ENCODE peak calls at places on chromosomes 7 and 10, in four cellular contexts. One of them, this sample, is unnamed.

GRCh38 chr10:131909014-131909808 is 8.4 kb downstream of the PPP2R2D start:
- DNase-seq in NCI-H82: no peak
- DNase-seq in pancreas: no peak
- DNase-seq in mammary epithelial cell: no peak
- DNase-seq in this sample: no peak

GRCh38 chr7:107742678-107743566 is 1.0 kb upstream of the CBLL1 start:
- DNase-seq in NCI-H82: peak
- DNase-seq in pancreas: peak
- DNase-seq in mammary epithelial cell: no peak
- DNase-seq in this sample: peak

GRCh38 chr10:6748981-6749630 is 169.0 kb upstream of the PRKCQ start:
- DNase-seq in NCI-H82: no peak
- DNase-seq in pancreas: no peak
- DNase-seq in mammary epithelial cell: peak
- DNase-seq in this sample: no peak

GRCh38 chr10:71246591-71247143 is 34.3 kb downstream of the UNC5B start:
- DNase-seq in NCI-H82: no peak
- DNase-seq in pancreas: no peak
- DNase-seq in mammary epithelial cell: peak
- DNase-seq in this sample: no peak

GRCh38 chr10:26540601-26541000 is 102.5 kb downstream of the APBB1IP start:
- DNase-seq in NCI-H82: no peak
- DNase-seq in pancreas: no peak
- DNase-seq in mammary epithelial cell: no peak
- DNase-seq in this sample: no peak

GRCh38 chr7:87129332-87129731 is 22.9 kb upstream of the DMTF1 start:
- DNase-seq in NCI-H82: no peak
- DNase-seq in pancreas: no peak
- DNase-seq in mammary epithelial cell: no peak
- DNase-seq in this sample: no peak

GRCh38 chr10:22438714-22439113 is 93.4 kb downstream of the SPAG6 start:
- DNase-seq in NCI-H82: no peak
- DNase-seq in pancreas: no peak
- DNase-seq in mammary epithelial cell: no peak
- DNase-seq in this sample: no peak

GRCh38 chr7:131889572-131890150 is 333.2 kb upstream of the PODXL start:
- DNase-seq in NCI-H82: no peak
- DNase-seq in pancreas: no peak
- DNase-seq in mammary epithelial cell: no peak
- DNase-seq in this sample: no peak

GRCh38 chr7:40658731-40659130 is 523.9 kb downstream of the SUGCT start:
- DNase-seq in NCI-H82: no peak
- DNase-seq in pancreas: no peak
- DNase-seq in mammary epithelial cell: peak
- DNase-seq in this sample: no peak

GRCh38 chr7:45920543-45921380 is at the start of gene IGFBP3:
- DNase-seq in NCI-H82: peak
- DNase-seq in pancreas: peak
- DNase-seq in mammary epithelial cell: peak
- DNase-seq in this sample: no peak

GRCh38 chr7:159109092-159110035 is 35.3 kb downstream of the VIPR2 start:
- DNase-seq in NCI-H82: no peak
- DNase-seq in pancreas: peak
- DNase-seq in mammary epithelial cell: no peak
- DNase-seq in this sample: peak

GRCh38 chr7:156026076-156027002 is 214.1 kb upstream of the SHH start:
- DNase-seq in NCI-H82: no peak
- DNase-seq in pancreas: no peak
- DNase-seq in mammary epithelial cell: no peak
- DNase-seq in this sample: no peak

GRCh38 chr7:73738612-73739386 is at the start of gene ABHD11:
- DNase-seq in NCI-H82: peak
- DNase-seq in pancreas: peak
- DNase-seq in mammary epithelial cell: peak
- DNase-seq in this sample: peak

GRCh38 chr10:97543025-97543546 is 29.5 kb upstream of the ANKRD2 start:
- DNase-seq in NCI-H82: no peak
- DNase-seq in pancreas: peak
- DNase-seq in mammary epithelial cell: peak
- DNase-seq in this sample: peak

GRCh38 chr10:30911303-30911863 is 120.3 kb downstream of the ZNF438 start:
- DNase-seq in NCI-H82: no peak
- DNase-seq in pancreas: no peak
- DNase-seq in mammary epithelial cell: no peak
- DNase-seq in this sample: no peak

GRCh38 chr10:30359373-30360206 is 10.5 kb upstream of the MTPAP start:
- DNase-seq in NCI-H82: peak
- DNase-seq in pancreas: peak
- DNase-seq in mammary epithelial cell: peak
- DNase-seq in this sample: peak

GRCh38 chr10:77801474-77802238 is 124.9 kb downstream of the DLG5 start:
- DNase-seq in NCI-H82: no peak
- DNase-seq in pancreas: no peak
- DNase-seq in mammary epithelial cell: peak
- DNase-seq in this sample: no peak

GRCh38 chr10:65501259-65501658 is 1424.6 kb upstream of the LRRTM3 start:
- DNase-seq in NCI-H82: no peak
- DNase-seq in pancreas: no peak
- DNase-seq in mammary epithelial cell: no peak
- DNase-seq in this sample: peak

GRCh38 chr10:133254421-133255120 is 16.9 kb downstream of the VENTX start:
- DNase-seq in NCI-H82: no peak
- DNase-seq in pancreas: no peak
- DNase-seq in mammary epithelial cell: no peak
- DNase-seq in this sample: no peak

GRCh38 chr10:76218045-76218444 is 786.6 kb downstream of the LRMDA start:
- DNase-seq in NCI-H82: no peak
- DNase-seq in pancreas: no peak
- DNase-seq in mammary epithelial cell: no peak
- DNase-seq in this sample: no peak

GRCh38 chr7:157553256-157553655 is 216.5 kb downstream of the DNAJB6 start:
- DNase-seq in NCI-H82: no peak
- DNase-seq in pancreas: peak
- DNase-seq in mammary epithelial cell: no peak
- DNase-seq in this sample: no peak

GRCh38 chr10:69438531-69439349 is 12.5 kb upstream of the TSPAN15 start:
- DNase-seq in NCI-H82: peak
- DNase-seq in pancreas: no peak
- DNase-seq in mammary epithelial cell: peak
- DNase-seq in this sample: no peak

GRCh38 chr7:150489812-150490211 is 24.9 kb upstream of the GIMAP7 start:
- DNase-seq in NCI-H82: no peak
- DNase-seq in pancreas: no peak
- DNase-seq in mammary epithelial cell: no peak
- DNase-seq in this sample: no peak

GRCh38 chr10:133273534-133274143 is 3.0 kb downstream of the ADAM8 start:
- DNase-seq in NCI-H82: no peak
- DNase-seq in pancreas: no peak
- DNase-seq in mammary epithelial cell: no peak
- DNase-seq in this sample: no peak